ENCODE peak calls at places on chromosomes 11 and 22, in five cellular contexts. A is adrenal gland, F is mammary epithelial cell, M is esophagus squamous epithelium, O is lower lobe of right lung. E is an unnamed sample. For H3K9me3, the result is how much of the 10 kb centered on the place peaks cover.

GRCh38 chr22:26679003-26679629 is 21.7 kb downstream of the MIAT start:
- DNase-seq in A (peak), F (peak), M (no peak), O (peak), E (peak)

GRCh38 chr11:34416746-34417145 is 22.0 kb upstream of the CAT start:
- DNase-seq in A (no peak), F (no peak), M (no peak), O (no peak), E (no peak)

GRCh38 chr11:126963603-126964353 is 36.8 kb downstream of the KIRREL3 start:
- DNase-seq in A (no peak), F (peak), M (no peak), O (no peak), E (no peak)

GRCh38 chr11:117931331-117931950 is 2.2 kb upstream of the TMPRSS13 start:
- DNase-seq in A (no peak), F (no peak), M (no peak), O (peak), E (no peak)

GRCh38 chr22:44584256-44584902 is 86.3 kb upstream of the RTL6 start:
- DNase-seq in A (no peak), F (no peak), M (no peak), O (peak), E (peak)

GRCh38 chr11:48193876-48194275 is 22.7 kb upstream of the OR4B1 start:
- DNase-seq in A (no peak), F (peak), M (no peak), O (no peak), E (no peak)

GRCh38 chr11:26088391-26088790 is 243.5 kb upstream of the ANO3 start:
- DNase-seq in A (no peak), F (peak), M (no peak), O (no peak), E (no peak)

GRCh38 chr11:133228406-133229330 is 303.6 kb downstream of the OPCML start:
- DNase-seq in A (no peak), F (no peak), M (no peak), O (peak), E (no peak)

GRCh38 chr22:38271927-38272372 is 860 bp downstream of the TMEM184B start:
- DNase-seq in A (peak), F (peak), M (no peak), O (peak), E (no peak)

GRCh38 chr11:117424781-117425180 is 97.1 kb downstream of the CEP164 start:
- DNase-seq in A (no peak), F (no peak), M (no peak), O (no peak), E (no peak)

GRCh38 chr22:50532824-50533344 is 3.1 kb upstream of the TYMP start:
- DNase-seq in A (no peak), F (no peak), M (no peak), O (no peak), E (no peak)

GRCh38 chr11:124402326-124402922 is 3.6 kb upstream of the OR8B3 start:
- DNase-seq in A (peak), F (peak), M (no peak), O (peak), E (peak)

GRCh38 chr22:28892175-28892731 is 8.9 kb downstream of the ZNRF3 start:
- DNase-seq in A (no peak), F (peak), M (no peak), O (no peak), E (no peak)

GRCh38 chr11:84476581-84476980 is 1150.6 kb downstream of the DLG2 start:
- DNase-seq in A (no peak), F (no peak), M (no peak), O (no peak), E (no peak)

GRCh38 chr11:98616256-98616655 is 404.5 kb upstream of the CNTN5 start:
- DNase-seq in A (no peak), F (no peak), M (no peak), O (no peak), E (no peak)

GRCh38 chr11:98625526-98625925 is 395.2 kb upstream of the CNTN5 start:
- DNase-seq in A (no peak), F (no peak), M (no peak), O (no peak), E (no peak)

DNA sequence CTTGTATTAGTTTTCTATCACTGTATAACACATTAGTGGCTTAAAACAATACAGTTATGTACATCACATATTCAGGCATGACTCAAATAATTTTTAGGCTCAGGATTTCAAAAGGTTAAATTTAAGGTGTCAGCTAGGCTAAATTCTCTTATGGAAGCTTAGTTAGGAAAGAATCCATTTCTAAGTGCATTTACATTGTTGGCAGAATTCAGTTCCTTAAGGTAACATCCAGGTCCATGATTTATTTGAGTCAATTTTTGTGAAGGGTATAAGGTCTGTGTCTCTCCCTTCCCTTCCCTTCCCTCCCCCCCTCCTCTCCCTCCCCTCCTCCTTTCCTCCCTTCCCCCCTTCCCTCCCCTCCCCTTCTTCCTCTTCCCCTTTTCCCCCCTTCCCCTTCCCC is 399.0 kb upstream of the CNTN5 start:
- DNase-seq in A (no peak), F (no peak), M (no peak), O (no peak), E (no peak)
- H3K9me3 ChIP-seq in A (under half), F (under half), M (under half), O (under half), E (under half)

GRCh38 chr22:48635031-48635430 is 1192.6 kb downstream of the BRD1 start:
- DNase-seq in A (no peak), F (no peak), M (no peak), O (no peak), E (no peak)
- H3K9me3 ChIP-seq in A (under half), F (half or more), M (under half), O (under half), E (under half)

GRCh38 chr22:47369431-47370015 is 607.1 kb downstream of the TBC1D22A start:
- DNase-seq in A (peak), F (no peak), M (no peak), O (no peak), E (no peak)
- H3K9me3 ChIP-seq in A (under half), F (under half), M (under half), O (under half), E (under half)

DNA sequence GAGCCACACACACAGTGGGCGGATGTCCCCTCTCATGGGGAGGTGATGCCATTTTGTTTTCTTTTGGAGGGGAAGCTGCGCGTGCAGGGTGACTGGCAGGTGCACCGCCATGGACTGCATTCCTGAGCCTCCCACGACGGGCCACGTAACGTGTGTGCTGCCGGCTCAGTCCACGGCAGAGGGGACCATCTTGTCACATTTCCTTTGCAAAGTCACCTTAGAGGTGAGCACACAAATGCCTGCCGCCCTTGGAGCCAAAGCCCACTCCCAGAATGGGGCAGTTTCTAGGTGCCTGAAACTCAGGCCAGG is 262.5 kb downstream of the CTTN start:
- DNase-seq in A (no peak), F (no peak), M (no peak), O (no peak), E (no peak)
- H3K9me3 ChIP-seq in A (under half), F (under half), M (under half), O (under half), E (under half)

DNA sequence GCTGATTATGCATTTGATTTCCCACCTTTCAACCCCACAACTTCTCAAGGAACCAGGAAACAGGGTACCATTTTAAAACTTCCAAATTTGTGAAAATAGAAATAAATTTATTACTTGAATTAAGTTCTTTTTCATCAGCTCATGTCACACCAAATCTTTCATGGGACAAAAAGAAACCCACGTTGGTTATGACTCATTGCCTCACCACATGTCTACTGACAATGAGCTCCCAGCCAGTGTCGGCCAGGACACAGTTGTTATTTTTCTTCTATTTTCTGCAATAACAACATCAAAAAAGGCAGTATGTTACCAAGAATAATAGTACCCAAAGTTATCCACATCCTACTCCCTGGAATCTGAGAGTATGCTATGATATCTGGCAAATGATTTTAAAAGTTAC is 17.3 kb downstream of the MS4A6A start:
- DNase-seq in A (no peak), F (peak), M (no peak), O (no peak), E (no peak)
- H3K9me3 ChIP-seq in A (under half), F (under half), M (under half), O (under half), E (under half)

DNA sequence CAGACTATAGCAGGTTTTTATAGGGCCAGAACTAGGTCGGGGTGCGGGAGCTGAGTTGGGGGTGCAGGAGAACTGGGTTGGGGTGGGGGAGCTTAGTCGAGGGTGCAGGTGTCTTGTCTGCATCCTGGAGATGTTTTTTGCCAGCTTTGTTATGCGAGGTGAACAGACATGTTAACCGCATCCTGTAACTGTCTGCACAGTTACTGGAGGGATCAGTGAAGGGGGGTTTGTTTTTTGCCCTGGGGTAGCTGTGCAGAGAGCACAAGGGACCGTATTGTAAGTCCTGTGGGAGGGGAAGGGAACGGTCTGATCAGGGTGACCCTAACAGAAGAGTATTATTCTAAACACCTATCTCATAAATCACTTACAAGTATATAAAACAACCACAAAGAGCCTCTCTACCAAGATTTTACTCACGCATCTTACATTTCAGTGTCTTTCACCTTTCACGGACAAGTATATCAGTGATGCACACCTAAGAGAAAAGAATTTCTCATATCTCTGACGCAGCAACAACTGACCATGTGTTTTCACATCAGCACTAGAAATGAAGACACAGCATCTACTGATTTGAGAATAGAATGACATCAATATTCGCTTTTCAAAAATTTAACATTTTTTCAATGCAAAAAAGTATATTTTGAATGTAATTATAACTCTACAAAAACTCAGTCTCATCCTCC is 20.8 kb downstream of the ZNF195 start:
- DNase-seq in A (no peak), F (no peak), M (no peak), O (no peak), E (no peak)
- H3K9me3 ChIP-seq in A (under half), F (half or more), M (half or more), O (half or more), E (half or more)

DNA sequence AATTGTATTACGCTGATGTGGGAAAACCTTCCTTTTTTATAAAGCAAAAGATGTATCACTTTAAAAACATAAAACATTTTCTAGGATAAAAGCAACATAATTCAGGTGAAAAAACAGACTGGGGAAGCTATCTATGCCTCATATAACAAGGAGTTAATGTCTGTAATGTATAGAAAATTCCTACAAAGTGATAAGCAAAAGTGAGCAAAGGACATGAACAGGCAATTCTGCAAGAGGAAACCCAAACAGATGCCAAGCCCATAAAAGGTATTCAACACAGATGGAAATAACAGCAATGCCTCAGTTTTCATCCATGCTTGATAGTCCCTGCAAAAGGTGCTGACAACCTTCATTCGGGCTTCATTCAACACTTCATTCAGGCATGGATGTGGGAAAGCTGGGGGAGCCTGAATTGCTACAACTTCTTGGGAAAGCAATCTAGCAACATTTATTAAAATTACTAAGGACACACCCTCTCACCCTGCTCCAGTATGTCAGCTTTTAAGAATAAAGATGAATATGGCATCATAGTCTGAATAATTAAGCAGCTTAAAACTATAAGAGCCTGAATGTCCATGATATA is 39.3 kb downstream of the KCNQ1OT1 start:
- DNase-seq in A (no peak), F (no peak), M (no peak), O (no peak), E (no peak)
- H3K9me3 ChIP-seq in A (under half), F (under half), M (under half), O (under half), E (under half)

DNA sequence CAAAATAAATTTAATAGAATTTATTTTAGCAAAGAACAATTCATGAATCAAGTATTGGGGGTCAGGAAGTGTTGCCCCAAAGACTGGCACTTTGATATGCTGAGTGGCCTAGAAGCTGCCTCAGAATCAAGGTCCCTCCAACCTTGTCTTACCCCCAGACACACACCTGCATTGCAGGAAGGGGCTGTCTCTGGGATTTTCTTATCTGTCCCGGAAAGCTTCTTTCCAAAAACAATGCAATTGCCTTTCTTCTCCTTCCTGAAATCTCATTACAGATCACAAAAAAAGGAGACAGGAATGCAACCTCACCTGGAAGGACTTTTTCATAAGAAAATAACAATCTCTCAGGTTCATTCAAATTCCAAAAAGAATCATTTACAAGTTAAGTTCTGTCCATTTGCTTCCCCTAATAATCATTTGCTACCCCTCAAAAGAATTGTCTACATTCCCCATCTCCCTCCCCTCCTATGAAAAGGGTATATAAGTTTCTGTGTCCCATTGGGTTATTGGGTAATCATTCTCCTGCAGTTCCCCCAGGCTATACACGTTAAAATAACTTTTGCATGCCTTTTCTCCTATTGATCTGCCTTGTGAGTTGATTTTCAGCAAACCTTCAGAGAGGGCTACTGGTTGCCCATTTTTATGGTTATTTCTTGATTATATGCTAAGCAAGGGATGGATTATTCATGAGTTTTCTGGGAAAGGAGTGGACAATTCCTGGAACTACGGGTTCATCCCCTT is 21.3 kb downstream of the OR10A6 start:
- DNase-seq in A (no peak), F (no peak), M (no peak), O (no peak), E (no peak)
- H3K9me3 ChIP-seq in A (under half), F (under half), M (under half), O (under half), E (under half)

DNA sequence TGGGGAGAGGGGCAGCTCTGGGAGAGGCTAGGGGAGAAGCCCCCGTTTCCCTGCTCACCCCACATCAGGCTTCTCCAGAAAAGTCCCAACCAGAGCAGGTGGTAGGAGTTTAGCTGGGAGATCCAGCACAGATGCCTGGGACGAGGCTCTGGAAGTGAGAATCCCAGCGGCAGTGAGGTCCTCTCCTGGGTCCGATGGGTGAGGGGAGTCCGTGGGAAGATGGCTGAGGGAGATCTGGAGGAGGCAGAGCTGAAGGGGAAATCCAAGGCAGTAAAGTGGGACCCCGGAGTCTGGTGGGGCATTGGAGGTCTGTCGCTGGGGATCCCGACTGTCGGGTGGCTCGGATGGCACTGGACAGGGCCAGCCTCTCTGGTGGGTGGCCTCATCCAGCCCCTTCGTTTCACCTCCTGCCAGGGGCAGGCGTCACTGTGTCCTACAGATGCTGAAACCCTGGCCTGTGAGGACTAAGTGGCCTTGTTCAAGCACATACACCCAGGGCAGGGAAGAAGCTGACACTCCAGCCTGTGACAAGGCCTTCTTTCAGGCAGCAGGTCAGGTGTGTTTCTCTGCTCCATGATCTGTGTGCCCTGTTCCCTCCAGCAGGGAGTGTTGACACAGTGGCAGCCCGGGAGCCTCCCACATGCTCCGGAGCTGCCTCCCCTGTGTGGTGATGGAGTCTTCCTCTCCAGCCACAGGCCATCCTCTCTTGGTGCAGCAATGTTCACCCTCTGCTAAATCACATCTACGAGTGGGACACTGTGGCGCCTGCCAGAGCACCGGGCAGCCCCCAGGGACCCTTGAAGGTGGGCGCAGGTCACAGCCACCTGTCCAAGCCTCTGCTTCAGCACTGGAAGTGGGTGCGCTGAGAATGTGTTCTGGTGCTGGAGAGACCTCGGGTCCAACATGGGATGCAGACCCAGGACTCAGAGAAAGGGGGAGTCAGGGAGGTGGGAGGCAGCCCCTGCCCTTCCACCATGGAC is 850.8 kb downstream of the BRD1 start:
- DNase-seq in A (peak), F (no peak), M (no peak), O (no peak), E (no peak)
- H3K9me3 ChIP-seq in A (under half), F (under half), M (under half), O (under half), E (under half)

E was measured in T-helper 17 cell.